ENCODE peak calls at places on chromosomes 7 and 10, in nine cellular contexts. One of them, this sample, is unnamed.

GRCh38 chr7:116354171-116354545 is 143.8 kb downstream of the TES start:
- DNase-seq in A549: peak; percentile 26
- DNase-seq in K562: no peak
- DNase-seq in HCT116: no peak
- DNase-seq in GM23338: no peak
- DNase-seq in HepG2: no peak
- DNase-seq in Panc1: no peak
- DNase-seq in GM12878: no peak
- DNase-seq in SK-N-SH: no peak
- DNase-seq in this sample: no peak

GRCh38 chr7:23246540-23246939 is at the start of gene GPNMB:
- DNase-seq in HCT116: no peak
- DNase-seq in Panc1: no peak
- DNase-seq in A549: no peak
- DNase-seq in HepG2: no peak
- DNase-seq in K562: no peak
- DNase-seq in GM23338: peak; percentile 49
- DNase-seq in SK-N-SH: peak; percentile 62
- DNase-seq in GM12878: no peak
- DNase-seq in this sample: no peak

GRCh38 chr10:5775705-5776104 is 37.5 kb downstream of the GDI2 start:
- DNase-seq in HCT116: no peak
- DNase-seq in GM12878: no peak
- DNase-seq in GM23338: no peak
- DNase-seq in A549: no peak
- DNase-seq in Panc1: no peak
- DNase-seq in HepG2: no peak
- DNase-seq in K562: no peak
- DNase-seq in SK-N-SH: no peak
- DNase-seq in this sample: peak; percentile 38

GRCh38 chr10:101444499-101444898 is 90.5 kb downstream of the BTRC start:
- DNase-seq in HepG2: no peak
- DNase-seq in SK-N-SH: no peak
- DNase-seq in HCT116: no peak
- DNase-seq in K562: no peak
- DNase-seq in GM23338: no peak
- DNase-seq in GM12878: no peak
- DNase-seq in Panc1: no peak
- DNase-seq in A549: no peak
- DNase-seq in this sample: no peak

GRCh38 chr10:76067447-76067846 is 636.0 kb downstream of the LRMDA start:
- DNase-seq in K562: no peak
- DNase-seq in SK-N-SH: no peak
- DNase-seq in GM23338: no peak
- DNase-seq in HepG2: no peak
- DNase-seq in Panc1: no peak
- DNase-seq in GM12878: no peak
- DNase-seq in A549: no peak
- DNase-seq in HCT116: no peak
- DNase-seq in this sample: no peak

GRCh38 chr10:88880287-88881094 is 446 bp downstream of the STAMBPL1 start:
- DNase-seq in HepG2: peak; percentile 36
- DNase-seq in Panc1: peak; percentile 58
- DNase-seq in HCT116: peak; percentile 51
- DNase-seq in A549: peak; percentile 86
- DNase-seq in SK-N-SH: peak; percentile 87
- DNase-seq in K562: no peak
- DNase-seq in GM23338: peak; percentile 87
- DNase-seq in GM12878: peak; percentile 70
- DNase-seq in this sample: peak; percentile 82

GRCh38 chr10:22911889-22912762 is 15.7 kb upstream of the ARMC3 start:
- DNase-seq in GM23338: no peak
- DNase-seq in A549: no peak
- DNase-seq in GM12878: no peak
- DNase-seq in Panc1: no peak
- DNase-seq in K562: no peak
- DNase-seq in HepG2: peak; percentile 56
- DNase-seq in SK-N-SH: peak; percentile 53
- DNase-seq in HCT116: no peak
- DNase-seq in this sample: no peak

GRCh38 chr10:122062831-122063674 is 74.1 kb downstream of the TACC2 start:
- DNase-seq in SK-N-SH: peak; percentile 36
- DNase-seq in HCT116: peak; percentile 91
- DNase-seq in HepG2: peak; percentile 97
- DNase-seq in Panc1: peak; percentile 97
- DNase-seq in GM23338: peak; percentile 62
- DNase-seq in GM12878: no peak
- DNase-seq in A549: peak; percentile 99
- DNase-seq in K562: peak; percentile 65
- DNase-seq in this sample: no peak

GRCh38 chr10:98748298-98748697 is 301.6 kb upstream of the HPS1 start:
- DNase-seq in SK-N-SH: peak; percentile 24
- DNase-seq in GM12878: no peak
- DNase-seq in HepG2: peak; percentile 30
- DNase-seq in A549: peak; percentile 40
- DNase-seq in HCT116: peak; percentile 37
- DNase-seq in GM23338: peak; percentile 83
- DNase-seq in Panc1: peak; percentile 8
- DNase-seq in K562: peak; percentile 28
- DNase-seq in this sample: no peak

GRCh38 chr7:38506756-38507155 is 124.4 kb downstream of the AMPH start:
- DNase-seq in SK-N-SH: no peak
- DNase-seq in GM23338: no peak
- DNase-seq in HepG2: no peak
- DNase-seq in K562: no peak
- DNase-seq in Panc1: no peak
- DNase-seq in GM12878: no peak
- DNase-seq in HCT116: no peak
- DNase-seq in A549: no peak
- DNase-seq in this sample: no peak

GRCh38 chr10:81863771-81864170 is 11.2 kb upstream of the NRG3 start:
- DNase-seq in A549: no peak
- DNase-seq in K562: no peak
- DNase-seq in GM23338: no peak
- DNase-seq in HepG2: no peak
- DNase-seq in Panc1: no peak
- DNase-seq in GM12878: no peak
- DNase-seq in SK-N-SH: no peak
- DNase-seq in HCT116: no peak
- DNase-seq in this sample: no peak

GRCh38 chr10:47449102-47449978 is 34.6 kb downstream of the ANXA8 start:
- DNase-seq in A549: no peak
- DNase-seq in K562: peak; percentile 4
- DNase-seq in Panc1: no peak
- DNase-seq in SK-N-SH: no peak
- DNase-seq in HCT116: no peak
- DNase-seq in GM23338: no peak
- DNase-seq in GM12878: no peak
- DNase-seq in HepG2: no peak
- DNase-seq in this sample: peak; percentile 61

GRCh38 chr7:6106140-6106904 is 75.1 kb downstream of the ANKRD61 start:
- DNase-seq in HepG2: peak; percentile 64
- DNase-seq in SK-N-SH: no peak
- DNase-seq in GM23338: peak; percentile 6
- DNase-seq in K562: no peak
- DNase-seq in Panc1: no peak
- DNase-seq in HCT116: peak; percentile 71
- DNase-seq in A549: peak; percentile 78
- DNase-seq in GM12878: no peak
- DNase-seq in this sample: peak; percentile 60

GRCh38 chr10:76035010-76035727 is 603.7 kb downstream of the LRMDA start:
- DNase-seq in K562: no peak
- DNase-seq in SK-N-SH: peak; percentile 48
- DNase-seq in GM23338: no peak
- DNase-seq in Panc1: no peak
- DNase-seq in GM12878: no peak
- DNase-seq in A549: no peak
- DNase-seq in HepG2: no peak
- DNase-seq in HCT116: no peak
- DNase-seq in this sample: no peak

GRCh38 chr7:114973147-114973546 is 51.3 kb downstream of the MDFIC start:
- DNase-seq in HepG2: no peak
- DNase-seq in SK-N-SH: no peak
- DNase-seq in GM23338: no peak
- DNase-seq in K562: no peak
- DNase-seq in HCT116: no peak
- DNase-seq in Panc1: no peak
- DNase-seq in GM12878: no peak
- DNase-seq in A549: no peak
- DNase-seq in this sample: no peak

GRCh38 chr10:71258046-71258445 is 45.7 kb downstream of the UNC5B start:
- DNase-seq in Panc1: no peak
- DNase-seq in GM12878: no peak
- DNase-seq in SK-N-SH: no peak
- DNase-seq in K562: no peak
- DNase-seq in GM23338: no peak
- DNase-seq in HepG2: no peak
- DNase-seq in A549: no peak
- DNase-seq in HCT116: no peak
- DNase-seq in this sample: no peak

DNA sequence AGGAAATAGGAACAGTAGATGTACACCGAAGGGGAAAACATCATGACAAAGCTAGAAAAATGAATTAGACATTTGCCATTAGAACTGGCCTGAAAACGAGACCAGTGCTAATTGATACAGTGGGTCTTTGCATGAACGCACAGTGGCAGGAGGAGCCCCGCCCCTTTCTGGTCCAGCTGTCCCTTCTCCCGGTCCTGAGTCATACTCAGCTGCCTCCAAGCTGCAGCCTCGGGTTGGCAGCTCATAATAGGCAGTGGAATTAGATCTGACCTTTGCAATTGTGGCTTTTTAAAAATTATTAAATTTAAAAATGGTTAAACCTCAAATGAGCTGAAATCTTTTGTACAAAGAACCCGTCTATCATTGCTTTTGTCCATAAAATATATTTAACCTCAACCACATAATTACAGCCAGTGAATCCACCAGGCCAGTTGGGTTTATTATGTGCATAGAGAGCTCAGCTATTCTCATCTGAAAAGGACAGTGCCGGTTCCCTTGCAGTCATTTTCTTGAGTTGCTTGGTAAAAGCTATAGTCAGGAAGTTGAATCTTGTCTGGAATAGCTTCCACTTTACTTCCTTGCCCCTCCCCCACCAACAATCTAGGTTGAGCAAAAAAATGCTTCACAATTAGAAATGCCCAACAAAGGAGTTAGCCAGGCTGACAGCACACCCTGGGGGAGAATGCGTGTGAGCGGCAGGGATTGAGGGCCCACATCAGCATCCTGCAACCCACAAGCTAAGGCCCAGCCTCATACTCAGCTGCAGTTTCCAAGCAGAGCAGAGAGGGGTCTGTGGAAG is 147.1 kb downstream of the BUB3 start:
- DNase-seq in HepG2: no peak
- DNase-seq in A549: no peak
- DNase-seq in HCT116: no peak
- DNase-seq in K562: no peak
- DNase-seq in Panc1: peak; percentile 15
- DNase-seq in GM23338: no peak
- DNase-seq in GM12878: no peak
- DNase-seq in SK-N-SH: peak; percentile 40
- DNase-seq in this sample: no peak
- TF ChIP-seq REST in HepG2: no peak
- TF ChIP-seq REST in A549: no peak
- TF ChIP-seq REST in HCT116: no peak
- TF ChIP-seq REST in K562: no peak
- TF ChIP-seq REST in Panc1: no peak
- TF ChIP-seq REST in GM23338: no peak
- TF ChIP-seq REST in GM12878: no peak
- TF ChIP-seq REST in SK-N-SH: no peak
- TF ChIP-seq REST in this sample: no peak

GRCh38 chr7:139747662-139748372 is 30.0 kb downstream of the HIPK2 start:
- DNase-seq in A549: no peak
- DNase-seq in HCT116: no peak
- DNase-seq in K562: no peak
- DNase-seq in HepG2: no peak
- DNase-seq in Panc1: no peak
- DNase-seq in SK-N-SH: no peak
- DNase-seq in GM12878: no peak
- DNase-seq in GM23338: no peak
- DNase-seq in this sample: no peak
- H3K27ac ChIP-seq in A549: no peak overlapping the region
- H3K27ac ChIP-seq in HCT116: no peak overlapping the region
- H3K27ac ChIP-seq in K562: no peak overlapping the region
- H3K27ac ChIP-seq in HepG2: no peak overlapping the region
- H3K27ac ChIP-seq in Panc1: no peak overlapping the region
- H3K27ac ChIP-seq in SK-N-SH: no peak overlapping the region
- H3K27ac ChIP-seq in GM12878: no peak overlapping the region
- H3K27ac ChIP-seq in GM23338: no peak overlapping the region
- H3K27ac ChIP-seq in this sample: no peak overlapping the region

DNA sequence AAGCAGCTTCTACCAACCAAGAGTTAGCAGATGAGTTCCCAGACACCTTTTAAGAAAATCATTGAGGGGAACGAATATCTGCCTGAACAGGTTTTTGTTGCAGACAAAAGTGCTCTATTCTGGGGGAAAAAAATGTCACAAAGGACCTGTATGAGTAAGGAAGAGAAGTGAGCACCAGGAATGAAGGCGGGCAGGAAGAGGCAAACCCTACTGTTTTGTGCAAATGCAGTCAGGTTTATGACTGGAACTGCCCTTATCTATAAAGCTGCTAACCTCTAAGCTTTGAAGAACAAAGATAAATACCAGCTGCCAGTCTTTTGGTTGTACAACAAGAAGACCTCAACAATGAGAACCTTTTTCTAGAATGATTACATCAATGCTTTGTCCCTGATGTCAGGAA is 292.4 kb upstream of the SP4 start:
- DNase-seq in SK-N-SH: no peak
- DNase-seq in Panc1: no peak
- DNase-seq in A549: no peak
- DNase-seq in GM12878: no peak
- DNase-seq in HepG2: no peak
- DNase-seq in GM23338: no peak
- DNase-seq in K562: no peak
- DNase-seq in HCT116: no peak
- DNase-seq in this sample: no peak
- TF ChIP-seq REST in SK-N-SH: no peak
- TF ChIP-seq REST in Panc1: no peak
- TF ChIP-seq REST in A549: no peak
- TF ChIP-seq REST in GM12878: no peak
- TF ChIP-seq REST in HepG2: no peak
- TF ChIP-seq REST in GM23338: no peak
- TF ChIP-seq REST in K562: no peak
- TF ChIP-seq REST in HCT116: no peak
- TF ChIP-seq REST in this sample: no peak

DNA sequence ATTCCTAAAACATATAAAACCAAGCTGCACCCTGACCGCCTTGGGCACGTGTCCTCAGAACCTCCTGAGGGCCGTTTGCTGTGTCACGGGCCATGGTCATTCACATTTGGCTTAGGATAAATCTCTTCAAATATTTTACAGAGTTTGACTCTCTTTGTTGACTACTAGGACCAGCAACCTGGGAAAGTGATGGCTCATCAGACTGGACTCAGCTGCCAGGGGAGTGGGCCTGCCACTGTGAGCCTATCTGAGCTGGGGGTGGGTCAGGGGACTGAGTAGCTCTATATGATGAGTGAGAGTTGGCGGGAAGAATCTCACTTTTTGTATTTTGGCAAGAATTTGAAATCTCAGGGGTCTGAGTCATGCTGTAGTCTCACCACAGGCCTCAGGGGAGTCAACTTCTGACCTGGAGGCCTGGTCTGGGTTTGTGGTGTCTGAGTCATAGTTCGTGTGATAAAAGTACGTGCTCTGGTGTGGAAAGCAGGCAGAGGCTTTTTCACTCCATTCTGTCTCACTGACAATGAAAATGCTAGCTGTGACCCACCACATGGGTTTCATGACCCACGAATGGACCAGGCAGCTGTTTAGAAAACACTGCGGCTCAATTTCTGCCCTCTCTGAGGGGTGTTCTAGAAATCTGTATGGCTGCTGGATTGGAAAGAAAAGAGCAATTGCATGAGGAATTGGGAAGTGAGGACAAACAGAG is 4.2 kb upstream of the UPP1 start:
- DNase-seq in K562: peak; percentile 53
- DNase-seq in GM23338: no peak
- DNase-seq in GM12878: peak; percentile 90
- DNase-seq in HepG2: peak; percentile 73
- DNase-seq in Panc1: peak; percentile 99
- DNase-seq in SK-N-SH: peak; percentile 40
- DNase-seq in HCT116: peak; percentile 87
- DNase-seq in A549: peak; percentile 94
- DNase-seq in this sample: peak; percentile 78
- H3K27ac ChIP-seq in K562: peak overlapping the region; percentile 6
- H3K27ac ChIP-seq in GM23338: no peak overlapping the region
- H3K27ac ChIP-seq in GM12878: peak overlapping the region; percentile 89
- H3K27ac ChIP-seq in HepG2: no peak overlapping the region
- H3K27ac ChIP-seq in Panc1: peak overlapping the region; percentile 100
- H3K27ac ChIP-seq in SK-N-SH: peak overlapping the region; percentile 100
- H3K27ac ChIP-seq in HCT116: peak overlapping the region; percentile 31
- H3K27ac ChIP-seq in A549: peak overlapping the region; percentile 96
- H3K27ac ChIP-seq in this sample: peak overlapping the region; percentile 57

This sample was measured in HL-60.